ENCODE peak calls at places on chromosomes 7 and 10, in eight cellular contexts. K is A549; Q is WERI-Rb-1; A is body of pancreas; L is CD8-positive, alpha-beta T cell; I is AG09309; U is choroid plexus epithelial cell; B is stomach. M is an unnamed sample.

GRCh38 chr10:36534471-36535002 is 590.9 kb upstream of the ANKRD30A start:
- DNase-seq in L (no peak), Q (peak; percentile 9), I (peak; percentile 81), K (peak; percentile 40), U (peak; percentile 97), B (no peak), A (no peak), M (peak; percentile 21)

GRCh38 chr10:11715815-11716494 is 26.2 kb upstream of the ECHDC3 start:
- DNase-seq in K (no peak), L (no peak), Q (no peak), U (no peak), B (peak; percentile 87), A (peak; percentile 54), I (no peak), M (no peak)

GRCh38 chr7:84047085-84047484 is 147.5 kb downstream of the SEMA3A start:
- DNase-seq in Q (no peak), U (no peak), B (peak; percentile 27), A (no peak), K (no peak), I (no peak), L (no peak), M (no peak)

GRCh38 chr7:51188987-51189386 is 127.6 kb downstream of the COBL start:
- DNase-seq in Q (no peak), A (no peak), B (no peak), L (no peak), K (no peak), I (no peak), U (no peak), M (no peak)

GRCh38 chr10:13183625-13184024 is 22.3 kb downstream of the MCM10 start:
- DNase-seq in I (no peak), Q (no peak), L (no peak), A (no peak), U (no peak), B (no peak), K (no peak), M (no peak)

GRCh38 chr7:81507231-81507630 is 262.6 kb downstream of the HGF start:
- DNase-seq in A (no peak), B (no peak), I (no peak), Q (no peak), L (no peak), K (no peak), U (no peak), M (no peak)

GRCh38 chr7:139853576-139854511 is 24.8 kb downstream of the TBXAS1 start:
- DNase-seq in U (peak; percentile 83), Q (peak; percentile 63), A (no peak), I (peak; percentile 52), B (peak; percentile 39), K (peak; percentile 24), L (no peak), M (no peak)

GRCh38 chr10:23001901-23002516 is 74.2 kb downstream of the ARMC3 start:
- DNase-seq in L (no peak), B (no peak), A (no peak), K (no peak), U (no peak), Q (no peak), I (no peak), M (no peak)

GRCh38 chr10:126001579-126001978 is 105.2 kb downstream of the FANK1 start:
- DNase-seq in Q (no peak), L (no peak), U (peak; percentile 26), A (peak; percentile 34), K (peak; percentile 70), B (no peak), I (no peak), M (no peak)

GRCh38 chr7:151351027-151351426 is 9.4 kb downstream of the NUB1 start:
- DNase-seq in K (peak; percentile 32), Q (peak; percentile 39), B (no peak), L (no peak), A (no peak), U (no peak), I (no peak), M (no peak)

GRCh38 chr10:99539120-99539519 is 6.4 kb downstream of the NKX2-3 start:
- DNase-seq in L (no peak), I (no peak), U (no peak), B (no peak), K (no peak), A (no peak), Q (no peak), M (no peak)

GRCh38 chr10:96614515-96614914 is 27.7 kb upstream of the TM9SF3 start:
- DNase-seq in K (peak; percentile 61), B (no peak), U (peak; percentile 68), I (peak; percentile 86), A (no peak), L (no peak), Q (no peak), M (no peak)

GRCh38 chr7:157468221-157469111 is 131.7 kb downstream of the DNAJB6 start:
- DNase-seq in Q (no peak), A (no peak), L (no peak), K (no peak), B (peak; percentile 22), U (no peak), I (no peak), M (no peak)

GRCh38 chr7:116258734-116259133 is 48.4 kb downstream of the TES start:
- DNase-seq in A (peak; percentile 36), U (peak; percentile 86), I (no peak), Q (no peak), L (no peak), K (peak; percentile 80), B (no peak), M (no peak)

GRCh38 chr10:71212249-71213126 is at the start of gene UNC5B:
- DNase-seq in L (peak; percentile 16), I (peak; percentile 46), K (peak; percentile 80), U (peak; percentile 90), Q (peak; percentile 95), A (peak; percentile 92), B (peak; percentile 92), M (peak; percentile 21)
- TF ChIP-seq CTCF in L (no peak), I (peak; percentile 11), K (peak; percentile 25), U (peak; percentile 15), Q (peak; percentile 51), A (peak; percentile 21), B (no peak), M (no peak)

DNA sequence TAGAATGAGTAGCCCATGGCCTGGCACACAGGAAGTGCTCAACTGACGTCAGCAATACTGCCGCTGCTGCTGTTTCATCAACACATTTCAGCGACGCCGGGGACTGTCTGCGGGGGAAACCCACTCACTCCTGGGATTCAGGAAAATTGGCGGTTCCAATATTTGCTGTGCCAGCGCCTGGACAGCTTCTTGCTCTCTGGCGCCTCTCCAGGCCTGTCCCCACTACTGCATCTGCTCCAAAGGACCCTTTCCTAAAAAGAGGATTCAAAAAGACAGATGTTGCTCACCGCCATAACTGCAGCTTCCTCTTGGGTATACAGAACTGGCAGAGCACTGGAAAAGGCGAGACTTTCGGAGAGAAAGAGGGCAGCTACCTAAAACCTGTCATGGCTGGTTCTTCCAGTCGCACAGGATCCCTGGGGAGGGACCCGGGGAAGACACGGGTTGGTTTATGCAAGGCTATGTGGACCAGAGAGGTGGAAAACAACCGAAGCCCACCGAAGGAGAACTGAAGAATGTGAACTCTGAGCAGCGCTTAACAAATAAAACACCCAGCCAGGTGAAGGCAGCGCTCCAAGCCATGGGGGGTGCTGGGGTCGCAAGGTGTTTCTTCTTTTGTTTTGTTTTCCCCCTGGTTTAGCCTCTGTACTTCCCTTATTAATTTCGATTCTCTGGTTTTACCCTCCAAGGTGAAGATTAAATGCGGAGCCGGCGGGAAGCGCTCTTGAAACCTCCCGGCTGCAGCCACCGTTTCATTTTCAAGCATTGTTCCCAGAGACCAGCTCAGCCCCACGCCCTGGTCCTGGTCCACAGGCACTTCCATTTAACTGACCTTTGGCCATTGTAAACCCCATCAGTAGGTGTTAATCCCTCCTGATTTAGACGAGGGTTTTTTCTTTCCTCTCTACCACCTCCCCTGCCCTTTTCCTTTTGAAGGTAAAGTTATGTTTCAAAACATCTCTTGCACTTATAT is 39.5 kb upstream of the ENO4 start:
- DNase-seq in Q (no peak), L (no peak), A (peak; percentile 53), I (no peak), U (peak; percentile 5), B (peak; percentile 36), K (peak; percentile 48), M (no peak)
- TF ChIP-seq CTCF in Q (peak; percentile 50), L (no peak), A (peak; percentile 30), I (peak; percentile 62), U (peak; percentile 53), B (no peak), K (peak; percentile 44), M (no peak)

GRCh38 chr7:149071641-149072437 is 18.7 kb downstream of the ZNF786 start:
- DNase-seq in K (peak; percentile 79), I (no peak), A (no peak), L (peak; percentile 19), U (peak; percentile 18), Q (peak; percentile 29), B (no peak), M (no peak)
- TF ChIP-seq CTCF in K (peak; percentile 41), I (no peak), A (no peak), L (no peak), U (peak; percentile 39), Q (peak; percentile 59), B (peak; percentile 5), M (no peak)

DNA sequence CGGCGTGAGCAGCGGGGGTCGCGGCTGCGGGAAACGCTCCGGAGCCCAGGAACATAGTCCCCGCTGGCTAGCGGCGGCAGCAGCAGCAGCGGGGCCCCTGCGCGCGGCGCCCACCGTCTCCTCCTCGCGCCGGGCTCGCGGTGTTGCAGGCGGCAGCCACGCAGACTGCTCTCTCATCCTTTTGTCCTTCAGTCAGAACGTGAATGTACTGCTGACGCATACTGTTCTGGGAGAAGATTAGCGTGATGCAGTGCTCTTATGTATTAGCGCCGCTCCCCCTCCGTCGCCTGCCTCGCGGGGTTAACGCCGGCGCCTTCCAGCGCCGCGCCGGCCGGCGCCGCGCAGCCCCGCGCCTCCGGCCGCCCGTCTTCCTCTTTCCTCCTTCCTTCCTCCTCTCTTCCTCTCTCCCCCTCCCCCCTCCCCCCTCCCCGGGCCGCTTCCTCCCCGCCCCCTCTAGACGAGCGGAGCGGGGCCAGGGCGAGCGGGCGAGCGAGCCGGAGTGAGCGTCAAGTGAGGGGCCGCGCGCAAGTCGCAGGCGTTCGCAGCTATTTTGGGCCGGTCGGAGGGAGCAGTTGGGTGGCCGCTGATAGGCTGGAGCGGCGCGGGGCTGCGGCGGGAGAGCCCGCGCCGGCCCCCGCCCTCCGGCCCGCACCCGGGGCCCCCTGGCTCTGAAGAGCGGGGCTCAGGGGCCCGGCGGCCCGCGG is 816 bp upstream of the LRRC4 start:
- DNase-seq in K (no peak), B (peak; percentile 34), A (no peak), I (peak; percentile 74), U (peak; percentile 93), Q (peak; percentile 71), L (peak; percentile 12), M (peak; percentile 36)
- TF ChIP-seq CTCF in K (no peak), B (no peak), A (no peak), I (peak; percentile 21), U (peak; percentile 38), Q (peak; percentile 29), L (no peak), M (no peak)